ENCODE peak calls at places on chromosomes 16 and 17, in four cellular contexts. C, G, M and X are unnamed samples.

GRCh38 chr17:32265192-32265895 is at the start of gene RHBDL3:
- DNase-seq in C (no peak), G (no peak), M (no peak), X (peak)

GRCh38 chr16:11359370-11359769 is 14.1 kb downstream of the RMI2 start:
- DNase-seq in C (no peak), G (peak), M (no peak), X (no peak)

GRCh38 chr17:61483778-61484116 is 31.5 kb downstream of the TBX4 start:
- DNase-seq in C (no peak), G (no peak), M (no peak), X (no peak)

GRCh38 chr16:49019081-49019633 is 262.5 kb downstream of the CBLN1 start:
- DNase-seq in C (no peak), G (no peak), M (no peak), X (no peak)

GRCh38 chr17:31490991-31491793 is 99.7 kb downstream of the RAB11FIP4 start:
- DNase-seq in C (peak), G (no peak), M (no peak), X (no peak)

GRCh38 chr17:57422574-57423164 is 166.3 kb downstream of the MSI2 start:
- DNase-seq in C (peak), G (peak), M (no peak), X (no peak)

GRCh38 chr17:79979201-79979840 is 56.4 kb downstream of the TBC1D16 start:
- DNase-seq in C (no peak), G (no peak), M (no peak), X (no peak)

GRCh38 chr16:59754854-59755253 is 1020.7 kb upstream of the GOT2 start:
- DNase-seq in C (no peak), G (no peak), M (no peak), X (no peak)

GRCh38 chr17:73293480-73293911 is 18.3 kb downstream of the CDC42EP4 start:
- DNase-seq in C (no peak), G (no peak), M (no peak), X (no peak)

GRCh38 chr16:2303923-2304322 is 36.0 kb upstream of the RNPS1 start:
- DNase-seq in C (no peak), G (no peak), M (no peak), X (no peak)

GRCh38 chr17:42221886-42222745 is 27.8 kb upstream of the GHDC start:
- DNase-seq in C (peak), G (peak), M (peak), X (peak)

GRCh38 chr16:29007865-29008593 is 23.2 kb downstream of the LAT start:
- DNase-seq in C (no peak), G (peak), M (peak), X (no peak)

GRCh38 chr17:80003969-80004368 is 31.7 kb downstream of the TBC1D16 start:
- DNase-seq in C (no peak), G (no peak), M (no peak), X (no peak)

GRCh38 chr17:42673885-42674754 is 2.7 kb downstream of the PLEKHH3 start:
- DNase-seq in C (peak), G (peak), M (no peak), X (peak)

GRCh38 chr16:68384293-68385255 is 63.7 kb downstream of the SMPD3 start:
- DNase-seq in C (no peak), G (no peak), M (no peak), X (no peak)

GRCh38 chr17:60630352-60630751 is 30.4 kb downstream of the PPM1D start:
- DNase-seq in C (no peak), G (no peak), M (no peak), X (no peak)

GRCh38 chr16:58366247-58367031 is 25.8 kb upstream of the GINS3 start:
- DNase-seq in C (no peak), G (peak), M (no peak), X (no peak)

GRCh38 chr16:1051446-1051845 is 21.1 kb upstream of the SSTR5 start:
- DNase-seq in C (no peak), G (no peak), M (no peak), X (no peak)

GRCh38 chr16:29729116-29729521 is 16.7 kb downstream of the C16orf54 start:
- DNase-seq in C (no peak), G (peak), M (no peak), X (peak)

GRCh38 chr17:2690165-2691068 is 21.1 kb downstream of the CLUH start:
- DNase-seq in C (no peak), G (no peak), M (no peak), X (peak)

GRCh38 chr17:6677946-6678345 is 26.4 kb downstream of the C17orf100 start:
- DNase-seq in C (no peak), G (no peak), M (no peak), X (no peak)

GRCh38 chr17:20784100-20784665 is 204.7 kb downstream of the CDRT15L2 start:
- DNase-seq in C (no peak), G (no peak), M (no peak), X (no peak)